ENCODE peak calls at places on chromosome 22, in five cellular contexts. E is A549, Y is K562, F is GM12878, Z is HepG2. I is an unnamed sample.
A peak's percentile ranks its signal among the peaks of the same experiment; 100 is the strongest.

GRCh38 chr22:41919357-41920224 is 4.7 kb upstream of the SHISA8 start:
- DNase-seq in Z (no peak), Y (peak; percentile 68), F (peak; percentile 71), E (no peak), I (peak; percentile 96)

GRCh38 chr22:42425989-42426355 is 6.2 kb downstream of the NFAM1 start:
- DNase-seq in Y (peak; percentile 52), F (no peak), E (no peak), Z (no peak), I (no peak)

GRCh38 chr22:29773233-29773632 is 6.1 kb downstream of the UQCR10 start:
- DNase-seq in Z (no peak), F (no peak), Y (no peak), E (peak; percentile 40), I (no peak)

GRCh38 chr22:30210235-30210831 is 36.2 kb downstream of the LIF start:
- DNase-seq in Y (no peak), E (peak; percentile 68), F (no peak), Z (peak; percentile 89), I (no peak)

GRCh38 chr22:29914165-29914564 is 31.2 kb downstream of the MTMR3 start:
- DNase-seq in F (no peak), Z (no peak), Y (no peak), E (no peak), I (no peak)

GRCh38 chr22:38218661-38219331 is 17.0 kb downstream of the MAFF start:
- DNase-seq in Y (no peak), E (peak; percentile 59), F (no peak), Z (peak; percentile 76), I (peak; percentile 73)

GRCh38 chr22:50261615-50262459 is at the start of gene MAPK12:
- DNase-seq in Y (peak; percentile 80), E (no peak), Z (no peak), F (no peak), I (peak; percentile 72)

GRCh38 chr22:49322861-49323622 is 504.6 kb downstream of the BRD1 start:
- DNase-seq in Y (no peak), F (no peak), E (no peak), Z (no peak), I (no peak)

GRCh38 chr22:31544481-31545480 is 48.4 kb downstream of the SFI1 start:
- DNase-seq in E (no peak), F (no peak), Z (peak; percentile 23), Y (no peak), I (no peak)

GRCh38 chr22:40345271-40345670 is 1.0 kb upstream of the ADSL start:
- DNase-seq in Y (no peak), E (no peak), F (no peak), Z (no peak), I (no peak)

GRCh38 chr22:22810018-22810427 is 77.6 kb upstream of the IGLL5 start:
- DNase-seq in F (no peak), Y (peak; percentile 100), E (peak; percentile 18), Z (peak; percentile 50), I (peak; percentile 68)

GRCh38 chr22:49295851-49296560 is 531.7 kb downstream of the BRD1 start:
- DNase-seq in E (no peak), Z (no peak), Y (no peak), F (no peak), I (no peak)

GRCh38 chr22:19203839-19204238 is 25.3 kb upstream of the SLC25A1 start:
- DNase-seq in E (no peak), Y (no peak), F (no peak), Z (no peak), I (no peak)

GRCh38 chr22:47165338-47165931 is 403.0 kb downstream of the TBC1D22A start:
- DNase-seq in F (no peak), E (no peak), Z (no peak), Y (no peak), I (peak; percentile 8)

GRCh38 chr22:20646906-20647305 is 127.0 kb upstream of the SERPIND1 start:
- DNase-seq in E (no peak), Y (no peak), Z (no peak), F (no peak), I (no peak)

GRCh38 chr22:40593460-40594273 is 42.9 kb downstream of the MRTFA start:
- DNase-seq in F (peak; percentile 68), Y (no peak), Z (peak; percentile 25), E (no peak), I (no peak)

GRCh38 chr22:19607198-19608113 is 83.2 kb upstream of the CLDN5 start:
- DNase-seq in E (no peak), F (no peak), Z (no peak), Y (no peak), I (peak; percentile 37)

GRCh38 chr22:40361100-40361499 is 9.3 kb upstream of the SGSM3 start:
- DNase-seq in F (no peak), Z (no peak), E (no peak), Y (no peak), I (no peak)

GRCh38 chr22:40678493-40679248 is 613 bp upstream of the MCHR1 start:
- DNase-seq in Y (no peak), F (no peak), Z (peak; percentile 37), E (no peak), I (no peak)

GRCh38 chr22:19755722-19756287 is 4.8 kb upstream of the TBX1 start:
- DNase-seq in E (no peak), Y (no peak), F (no peak), Z (no peak), I (peak; percentile 33)

GRCh38 chr22:30609260-30610185 is 2.5 kb downstream of the TCN2 start:
- DNase-seq in Y (peak; percentile 81), F (peak; percentile 70), Z (no peak), E (peak; percentile 78), I (no peak)

GRCh38 chr22:49291781-49292180 is 535.9 kb downstream of the BRD1 start:
- DNase-seq in E (no peak), Z (no peak), Y (no peak), F (no peak), I (no peak)

GRCh38 chr22:28034760-28035401 is 115.8 kb upstream of the PITPNB start:
- DNase-seq in Z (no peak), Y (peak; percentile 15), E (no peak), F (no peak), I (no peak)

GRCh38 chr22:20532256-20532993 is 25.0 kb downstream of the MED15 start:
- DNase-seq in Y (no peak), Z (no peak), F (no peak), E (no peak), I (no peak)

GRCh38 chr22:44734801-44735517 is 17.4 kb upstream of the ARHGAP8 start:
- DNase-seq in Z (no peak), F (no peak), Y (no peak), E (no peak), I (no peak)

GRCh38 chr22:47548953-47549740 is 786.7 kb downstream of the TBC1D22A start:
- DNase-seq in Y (no peak), Z (no peak), F (no peak), E (no peak), I (no peak)

GRCh38 chr22:26579331-26579886 is 10.5 kb downstream of the TPST2 start:
- DNase-seq in Y (no peak), F (peak; percentile 30), Z (no peak), E (no peak), I (no peak)
- TF ChIP-seq ESRRA in Y (no peak), F (no peak), Z (no peak), E (no peak), I (no peak)

DNA sequence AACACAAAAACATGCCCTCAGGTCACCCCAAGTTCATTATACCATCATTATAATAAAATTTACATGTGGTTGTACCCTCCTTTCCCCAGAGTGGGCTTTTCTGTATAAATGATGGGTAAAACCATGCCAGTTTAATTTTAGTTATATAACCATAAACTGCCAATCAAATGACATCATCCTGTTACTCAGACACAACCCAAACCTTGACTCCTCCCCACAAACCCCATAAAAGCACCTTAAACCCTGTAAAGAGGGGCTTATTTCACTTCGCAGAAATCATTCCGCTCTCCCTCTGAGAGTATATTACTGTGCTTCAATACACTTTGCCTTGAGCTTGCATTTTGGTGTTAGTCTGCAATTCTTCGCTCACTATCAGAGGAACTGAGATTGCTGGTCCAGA is 5.5 kb upstream of the APOL3 start:
- DNase-seq in F (no peak), Y (no peak), E (no peak), Z (no peak), I (no peak)
- TF ChIP-seq ESRRA in F (no peak), Y (no peak), E (no peak), Z (no peak), I (no peak)

DNA sequence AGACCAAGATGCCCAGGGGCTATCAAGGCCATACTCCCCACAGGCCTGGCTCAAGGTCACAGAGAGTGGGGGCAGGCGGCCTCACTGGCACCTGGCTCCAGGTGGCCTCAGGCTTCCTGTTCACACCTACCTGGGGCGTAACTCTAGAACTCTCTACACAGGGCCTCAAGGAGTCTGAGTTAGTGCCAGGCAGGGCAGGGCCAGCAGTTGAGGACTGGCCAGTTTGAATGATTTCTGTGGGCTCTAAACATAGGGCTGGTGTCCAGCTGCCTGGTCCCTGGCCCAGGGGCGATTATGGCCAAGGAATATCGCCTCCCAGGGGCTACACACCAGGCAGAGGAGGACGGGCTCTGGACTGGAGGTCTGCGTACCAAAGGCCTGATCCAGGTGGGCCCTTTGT is 79.2 kb downstream of the WNT7B start:
- DNase-seq in Y (no peak), Z (no peak), F (no peak), E (no peak), I (no peak)
- TF ChIP-seq ESRRA in Y (no peak), Z (no peak), F (no peak), E (no peak), I (no peak)

GRCh38 chr22:24420072-24420976 is 7.1 kb upstream of the ADORA2A start:
- DNase-seq in F (no peak), E (no peak), Y (no peak), Z (peak; percentile 43), I (no peak)

GRCh38 chr22:24423519-24424000 is 3.8 kb upstream of the ADORA2A start:
- DNase-seq in Y (peak; percentile 85), E (peak; percentile 57), F (no peak), Z (no peak), I (peak; percentile 69)

GRCh38 chr22:24421428-24421931 is 5.9 kb upstream of the ADORA2A start:
- DNase-seq in Y (peak; percentile 44), F (no peak), E (peak; percentile 35), Z (peak; percentile 73), I (peak; percentile 86)

GRCh38 chr22:24420977-24421343 is 6.4 kb upstream of the ADORA2A start:
- DNase-seq in E (no peak), F (no peak), Z (no peak), Y (no peak), I (no peak)

DNA sequence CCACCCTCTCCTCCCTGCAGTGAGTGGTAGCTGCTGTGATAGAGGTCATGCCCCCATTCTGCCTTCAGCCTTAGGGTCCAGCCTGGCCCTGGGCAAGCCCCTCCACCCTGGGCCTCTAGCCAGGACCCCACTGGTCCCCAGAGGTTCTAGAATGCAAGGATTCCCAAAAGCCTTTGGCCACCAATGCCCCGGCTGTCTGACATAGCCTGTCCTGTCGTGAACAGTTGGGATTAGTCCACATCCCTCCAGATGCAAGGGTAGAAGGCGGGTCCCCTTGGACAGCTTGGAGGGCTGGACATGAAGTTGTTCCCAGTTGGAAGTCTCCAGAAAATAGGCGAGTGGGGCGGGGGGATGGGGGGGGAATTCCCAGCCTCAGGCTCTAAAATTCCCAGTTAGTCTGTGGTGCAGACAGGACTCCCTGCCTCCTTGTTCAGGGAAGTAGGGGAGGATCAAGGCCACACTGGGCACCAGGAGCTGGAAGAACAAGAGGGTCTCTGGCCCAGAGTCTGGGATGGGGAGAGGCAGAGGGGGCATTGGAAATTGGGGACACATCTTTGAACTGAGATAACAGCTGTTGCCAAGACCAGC is 5.2 kb upstream of the ADORA2A start:
- DNase-seq in E (no peak), Z (no peak), F (no peak), Y (no peak), I (no peak)
- TF ChIP-seq ESRRA in E (no peak), Z (no peak), F (no peak), Y (no peak), I (no peak)

GRCh38 chr22:39291501-39291900 is 27.9 kb downstream of the RPL3 start:
- DNase-seq in Z (no peak), Y (no peak), F (no peak), E (no peak), I (no peak)
- TF ChIP-seq ESRRA in Z (no peak), Y (no peak), F (no peak), E (no peak), I (no peak)

I was measured in WTC11.